ENCODE peak calls at places on chromosomes 2 and 18, in four cellular contexts. R, M, O and S are unnamed samples.

GRCh38 chr18:63515279-63515678 is 26.9 kb upstream of the SERPINB12 start:
- DNase-seq in O (no peak), M (no peak), R (no peak), S (no peak)

GRCh38 chr2:185608799-185609198 is 129.8 kb upstream of the FSIP2 start:
- DNase-seq in O (no peak), M (no peak), R (no peak), S (no peak)

GRCh38 chr2:120984046-120984445 is 248.4 kb downstream of the GLI2 start:
- DNase-seq in O (no peak), M (no peak), R (no peak), S (no peak)

GRCh38 chr18:4586729-4587128 is 131.6 kb upstream of the DLGAP1 start:
- DNase-seq in R (no peak), O (no peak), M (no peak), S (no peak)

GRCh38 chr2:88540346-88540745 is 86.9 kb downstream of the EIF2AK3 start:
- DNase-seq in R (no peak), M (no peak), O (no peak), S (no peak)

GRCh38 chr2:172219201-172219600 is 116.5 kb upstream of the DLX2 start:
- DNase-seq in M (no peak), O (no peak), R (no peak), S (no peak)

GRCh38 chr2:173192071-173192470 is 116.4 kb downstream of the MAP3K20 start:
- DNase-seq in R (no peak), O (no peak), M (no peak), S (no peak)

GRCh38 chr2:73981081-73981968 is 3.4 kb upstream of the TET3 start:
- DNase-seq in R (no peak), O (no peak), M (no peak), S (peak; percentile 41)

GRCh38 chr2:46333912-46334311 is 36.7 kb downstream of the EPAS1 start:
- DNase-seq in O (peak; percentile 85), R (no peak), M (no peak), S (no peak)

GRCh38 chr2:237942512-237942897 is 24.3 kb upstream of the UBE2F start:
- DNase-seq in M (no peak), R (no peak), O (no peak), S (no peak)

GRCh38 chr2:237941239-237941638 is 25.6 kb upstream of the UBE2F start:
- DNase-seq in M (no peak), R (no peak), O (peak; percentile 3), S (no peak)

GRCh38 chr2:237939251-237939650 is 27.6 kb upstream of the UBE2F start:
- DNase-seq in R (no peak), M (no peak), O (no peak), S (no peak)

GRCh38 chr2:237943395-237944094 is 23.3 kb upstream of the UBE2F start:
- DNase-seq in O (peak; percentile 33), M (no peak), R (no peak), S (no peak)

DNA sequence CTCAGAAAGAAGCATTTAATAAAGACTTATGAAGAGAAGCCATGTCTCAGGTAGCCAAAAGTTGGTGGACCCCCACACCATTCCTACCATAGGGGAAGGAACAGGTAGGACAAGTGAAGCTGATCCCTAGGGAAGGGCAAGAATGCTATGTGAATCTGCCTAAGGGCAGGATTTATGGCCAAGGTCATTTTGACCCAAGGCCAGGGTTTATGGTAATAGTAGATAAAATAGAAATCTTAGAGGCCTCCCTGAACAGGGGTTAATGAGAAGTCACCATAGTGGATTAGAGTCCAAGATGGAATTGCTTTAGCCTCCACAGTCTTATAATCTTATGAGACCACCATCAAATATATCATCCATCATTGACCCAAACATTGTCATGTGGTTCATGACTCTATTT is 26.0 kb upstream of the UBE2F start:
- DNase-seq in O (no peak), M (no peak), R (no peak), S (no peak)
- H3K4me1 ChIP-seq in O (no peaks in the 10 kb centered on the region), M (peaks cover 51% of the 10 kb centered on the region), R (no peaks in the 10 kb centered on the region), S (no peaks in the 10 kb centered on the region)

GRCh38 chr2:8606649-8607550 is 75.0 kb upstream of the ID2 start:
- DNase-seq in R (no peak), M (no peak), O (no peak), S (no peak)
- H3K4me1 ChIP-seq in R (no peaks in the 10 kb centered on the region), M (peaks cover 3% of the 10 kb centered on the region), O (peaks cover 16% of the 10 kb centered on the region), S (no peaks in the 10 kb centered on the region)

DNA sequence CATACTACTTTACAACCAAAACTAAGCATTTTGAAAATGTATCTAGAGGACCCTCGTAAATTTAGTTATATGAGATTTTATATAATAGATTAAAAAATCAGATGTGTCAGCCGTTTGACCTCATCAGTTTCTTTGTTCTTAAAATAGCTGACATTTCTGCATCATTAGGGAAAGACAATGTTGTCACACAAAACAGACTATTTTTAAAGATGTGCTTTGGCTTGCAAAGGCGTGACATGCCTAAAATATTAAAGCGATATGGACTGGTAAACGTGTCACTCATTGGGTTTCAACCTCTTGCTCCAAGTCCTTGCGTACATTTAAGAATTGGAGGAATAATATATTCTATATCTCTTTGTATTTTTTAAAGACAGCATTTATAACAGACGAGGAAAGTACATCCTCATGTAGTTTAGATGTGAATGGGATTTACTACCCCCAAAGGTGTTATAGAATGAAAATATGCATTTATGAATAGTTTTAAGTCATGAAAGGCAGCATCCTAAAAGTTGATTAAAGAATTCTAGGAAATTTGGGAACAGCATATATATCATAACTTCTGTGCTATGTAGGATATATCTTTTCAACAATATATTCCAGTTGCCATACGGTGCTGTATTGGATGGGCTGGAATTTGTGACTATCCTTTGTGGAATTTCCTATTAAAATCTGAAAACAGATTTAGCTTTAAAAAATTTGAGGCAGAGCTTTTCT is 3.8 kb downstream of the MYL12A start:
- DNase-seq in O (no peak), M (no peak), R (no peak), S (no peak)
- H3K4me1 ChIP-seq in O (peaks cover 22% of the 10 kb centered on the region), M (peaks cover 62% of the 10 kb centered on the region), R (no peaks in the 10 kb centered on the region), S (peaks cover 30% of the 10 kb centered on the region)

DNA sequence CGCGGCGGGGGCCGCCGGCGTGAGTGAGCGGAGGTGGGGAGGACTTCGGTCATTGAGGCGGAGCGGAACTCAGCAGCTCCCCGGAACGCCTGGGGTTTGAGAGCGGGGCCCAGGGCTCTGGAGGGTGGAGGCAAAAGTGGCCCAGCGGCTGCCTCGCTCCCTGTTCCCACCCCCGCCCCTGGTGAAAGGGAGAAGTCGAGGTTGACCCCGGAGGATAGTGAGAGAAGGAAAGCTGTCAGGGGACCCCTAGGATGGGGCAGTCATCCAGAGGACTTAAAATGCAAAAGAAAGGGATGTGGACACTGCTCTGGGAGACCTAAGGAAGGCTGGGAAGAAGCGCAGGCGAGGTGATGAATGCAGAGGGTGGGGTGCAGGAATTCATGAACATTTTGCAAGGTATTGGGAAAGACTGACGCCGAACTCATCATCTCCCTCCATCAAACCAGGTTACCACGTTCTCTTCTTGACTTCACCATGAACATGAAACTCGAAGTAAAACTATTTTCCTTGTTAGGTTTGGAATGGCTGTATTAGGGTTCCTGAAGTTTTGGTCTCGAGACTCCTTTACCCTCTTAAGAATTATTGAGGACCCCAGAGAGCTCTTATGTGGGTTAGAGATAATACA is 788 bp downstream of the MALT1 start:
- DNase-seq in R (peak; percentile 28), O (no peak), M (no peak), S (no peak)
- H3K4me1 ChIP-seq in R (no peaks in the 10 kb centered on the region), O (no peaks in the 10 kb centered on the region), M (peaks cover 46% of the 10 kb centered on the region), S (peaks cover 39% of the 10 kb centered on the region)

GRCh38 chr2:96112501-96113366 is 3.6 kb downstream of the ADRA2B start:
- DNase-seq in R (no peak), M (no peak), O (no peak), S (no peak)
- H3K4me1 ChIP-seq in R (no peaks in the 10 kb centered on the region), M (peaks cover 7% of the 10 kb centered on the region), O (peaks cover 8% of the 10 kb centered on the region), S (no peaks in the 10 kb centered on the region)

GRCh38 chr2:203989536-203989935 is 53.0 kb downstream of the ICOS start:
- DNase-seq in M (no peak), R (no peak), O (no peak), S (no peak)

GRCh38 chr2:203994735-203995134 is 58.2 kb downstream of the ICOS start:
- DNase-seq in R (no peak), M (no peak), O (no peak), S (no peak)

GRCh38 chr2:203993560-203993959 is 57.0 kb downstream of the ICOS start:
- DNase-seq in O (no peak), M (no peak), R (no peak), S (no peak)

GRCh38 chr2:203992496-203992895 is 55.9 kb downstream of the ICOS start:
- DNase-seq in M (no peak), O (no peak), R (no peak), S (no peak)

DNA sequence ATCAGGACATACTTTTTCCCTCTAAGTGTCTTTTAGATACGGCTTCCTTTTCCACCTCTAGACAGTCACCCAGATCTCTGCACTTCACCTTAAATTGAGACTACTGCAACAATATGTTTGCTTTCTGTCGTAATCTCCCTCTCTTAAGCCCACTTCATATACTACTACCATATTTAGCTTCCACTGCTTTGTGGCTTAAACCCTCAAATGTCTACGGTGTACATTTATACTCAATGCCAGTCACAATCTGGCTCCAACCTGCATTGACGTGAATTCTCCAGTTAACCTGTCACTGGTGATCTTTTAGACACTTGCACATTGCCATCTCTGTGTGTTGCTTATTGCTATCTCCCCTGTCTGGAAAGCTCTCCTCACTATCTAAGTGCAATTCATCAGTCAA is 56.4 kb downstream of the ICOS start:
- DNase-seq in M (no peak), R (no peak), O (no peak), S (no peak)
- H3K4me1 ChIP-seq in M (peaks cover 35% of the 10 kb centered on the region), R (no peaks in the 10 kb centered on the region), O (peaks cover under 1% of the 10 kb centered on the region), S (no peaks in the 10 kb centered on the region)

GRCh38 chr2:144507441-144508161 is 12.3 kb downstream of the ZEB2 start:
- DNase-seq in O (no peak), M (no peak), R (no peak), S (no peak)

GRCh38 chr2:144503221-144503620 is 16.7 kb downstream of the ZEB2 start:
- DNase-seq in M (no peak), R (no peak), O (no peak), S (no peak)

GRCh38 chr2:144504191-144504590 is 15.7 kb downstream of the ZEB2 start:
- DNase-seq in O (no peak), R (no peak), M (no peak), S (no peak)

GRCh38 chr2:144508162-144508765 is 11.7 kb downstream of the ZEB2 start:
- DNase-seq in M (no peak), R (no peak), O (no peak), S (no peak)

GRCh38 chr2:144505245-144505801 is 14.6 kb downstream of the ZEB2 start:
- DNase-seq in O (no peak), R (no peak), M (no peak), S (no peak)
- H3K4me1 ChIP-seq in O (peaks cover 47% of the 10 kb centered on the region), R (no peaks in the 10 kb centered on the region), M (peaks cover 41% of the 10 kb centered on the region), S (peaks cover under 1% of the 10 kb centered on the region)

GRCh38 chr2:231545105-231545902 is 15.1 kb upstream of the NMUR1 start:
- DNase-seq in R (no peak), M (peak; percentile 25), O (no peak), S (peak; percentile 86)

GRCh38 chr2:231548752-231549151 is 18.5 kb upstream of the NMUR1 start:
- DNase-seq in M (no peak), R (no peak), O (no peak), S (no peak)

GRCh38 chr2:231546014-231546413 is 15.8 kb upstream of the NMUR1 start:
- DNase-seq in R (no peak), M (no peak), O (no peak), S (no peak)

GRCh38 chr2:231549446-231550239 is 19.4 kb upstream of the NMUR1 start:
- DNase-seq in M (no peak), R (no peak), O (no peak), S (peak; percentile 41)

GRCh38 chr2:231547315-231548110 is 17.3 kb upstream of the NMUR1 start:
- DNase-seq in R (no peak), O (no peak), M (no peak), S (no peak)
- H3K4me1 ChIP-seq in R (no peaks in the 10 kb centered on the region), O (no peaks in the 10 kb centered on the region), M (peaks cover 24% of the 10 kb centered on the region), S (peaks cover 23% of the 10 kb centered on the region)

GRCh38 chr2:206584323-206585116 is 57.8 kb upstream of the FAM237A start:
- DNase-seq in M (no peak), R (no peak), O (no peak), S (no peak)
- H3K4me1 ChIP-seq in M (no peaks in the 10 kb centered on the region), R (no peaks in the 10 kb centered on the region), O (no peaks in the 10 kb centered on the region), S (no peaks in the 10 kb centered on the region)